ENCODE peak calls at places on chromosomes 12 and 14, in ten cellular contexts. S, K, E, F, P, W, L, C, D and M are unnamed samples.

GRCh38 chr12:42296503-42297109 is 29.3 kb downstream of the ZCRB1 start:
- DNase-seq in S (no peak), K (no peak), E (no peak), F (no peak), P (no peak), W (no peak), L (peak; percentile 60), C (no peak), D (no peak), M (no peak)

GRCh38 chr14:81235096-81235495 is 14.3 kb upstream of the GTF2A1 start:
- DNase-seq in S (no peak), K (no peak), E (no peak), F (no peak), P (no peak), W (no peak), L (no peak), C (no peak), D (no peak), M (no peak)

GRCh38 chr14:42523656-42524055 is 917.0 kb downstream of the LRFN5 start:
- DNase-seq in S (no peak), K (no peak), E (no peak), F (no peak), P (no peak), W (no peak), L (no peak), C (no peak), D (no peak), M (no peak)

GRCh38 chr12:54216580-54217308 is 28.0 kb upstream of the SMUG1 start:
- DNase-seq in S (peak; percentile 85), K (peak; percentile 68), E (peak; percentile 75), F (peak; percentile 59), P (peak; percentile 86), W (peak; percentile 94), L (peak; percentile 93), C (peak; percentile 58), D (peak; percentile 52), M (peak; percentile 61)

GRCh38 chr12:113151655-113152054 is 2.1 kb downstream of the CFAP73 start:
- DNase-seq in S (peak; percentile 4), K (no peak), E (no peak), F (no peak), P (no peak), W (no peak), L (no peak), C (no peak), D (no peak), M (no peak)

GRCh38 chr14:42665083-42665482 is 1058.4 kb downstream of the LRFN5 start:
- DNase-seq in S (no peak), K (no peak), E (no peak), F (no peak), P (no peak), W (no peak), L (no peak), C (no peak), D (no peak), M (no peak)

GRCh38 chr12:98783420-98783819 is 138.3 kb downstream of the APAF1 start:
- DNase-seq in S (no peak), K (no peak), E (no peak), F (no peak), P (no peak), W (no peak), L (no peak), C (no peak), D (no peak), M (no peak)

GRCh38 chr12:94148841-94149780 is 734 bp downstream of the PLXNC1 start:
- DNase-seq in S (peak; percentile 79), K (no peak), E (peak; percentile 23), F (peak; percentile 68), P (no peak), W (peak; percentile 79), L (peak; percentile 46), C (peak; percentile 61), D (no peak), M (no peak)

GRCh38 chr12:87336814-87337336 is 692.3 kb downstream of the C12orf50 start:
- DNase-seq in S (no peak), K (no peak), E (no peak), F (no peak), P (no peak), W (no peak), L (no peak), C (no peak), D (no peak), M (no peak)

GRCh38 chr14:50658203-50658602 is 9.9 kb downstream of the SAV1 start:
- DNase-seq in S (no peak), K (no peak), E (peak; percentile 72), F (no peak), P (no peak), W (no peak), L (no peak), C (no peak), D (no peak), M (no peak)

GRCh38 chr12:57610553-57611115 is 601 bp upstream of the ARHGEF25 start:
- DNase-seq in S (peak; percentile 87), K (peak; percentile 78), E (no peak), F (no peak), P (no peak), W (no peak), L (no peak), C (no peak), D (peak; percentile 44), M (no peak)

GRCh38 chr12:68612245-68612644 is 1.5 kb downstream of the RAP1B start:
- DNase-seq in S (no peak), K (no peak), E (peak; percentile 59), F (no peak), P (no peak), W (no peak), L (no peak), C (no peak), D (no peak), M (no peak)

GRCh38 chr14:31703056-31703455 is 141.9 kb downstream of the NUBPL start:
- DNase-seq in S (no peak), K (no peak), E (peak; percentile 1), F (no peak), P (no peak), W (no peak), L (no peak), C (no peak), D (no peak), M (no peak)

GRCh38 chr12:69792533-69792932 is 32.5 kb upstream of the MYRFL start:
- DNase-seq in S (no peak), K (no peak), E (no peak), F (no peak), P (no peak), W (no peak), L (no peak), C (no peak), D (no peak), M (no peak)

GRCh38 chr14:31508140-31508539 is 20.3 kb upstream of the GPR33 start:
- DNase-seq in S (no peak), K (no peak), E (no peak), F (no peak), P (no peak), W (no peak), L (no peak), C (no peak), D (no peak), M (no peak)

DNA sequence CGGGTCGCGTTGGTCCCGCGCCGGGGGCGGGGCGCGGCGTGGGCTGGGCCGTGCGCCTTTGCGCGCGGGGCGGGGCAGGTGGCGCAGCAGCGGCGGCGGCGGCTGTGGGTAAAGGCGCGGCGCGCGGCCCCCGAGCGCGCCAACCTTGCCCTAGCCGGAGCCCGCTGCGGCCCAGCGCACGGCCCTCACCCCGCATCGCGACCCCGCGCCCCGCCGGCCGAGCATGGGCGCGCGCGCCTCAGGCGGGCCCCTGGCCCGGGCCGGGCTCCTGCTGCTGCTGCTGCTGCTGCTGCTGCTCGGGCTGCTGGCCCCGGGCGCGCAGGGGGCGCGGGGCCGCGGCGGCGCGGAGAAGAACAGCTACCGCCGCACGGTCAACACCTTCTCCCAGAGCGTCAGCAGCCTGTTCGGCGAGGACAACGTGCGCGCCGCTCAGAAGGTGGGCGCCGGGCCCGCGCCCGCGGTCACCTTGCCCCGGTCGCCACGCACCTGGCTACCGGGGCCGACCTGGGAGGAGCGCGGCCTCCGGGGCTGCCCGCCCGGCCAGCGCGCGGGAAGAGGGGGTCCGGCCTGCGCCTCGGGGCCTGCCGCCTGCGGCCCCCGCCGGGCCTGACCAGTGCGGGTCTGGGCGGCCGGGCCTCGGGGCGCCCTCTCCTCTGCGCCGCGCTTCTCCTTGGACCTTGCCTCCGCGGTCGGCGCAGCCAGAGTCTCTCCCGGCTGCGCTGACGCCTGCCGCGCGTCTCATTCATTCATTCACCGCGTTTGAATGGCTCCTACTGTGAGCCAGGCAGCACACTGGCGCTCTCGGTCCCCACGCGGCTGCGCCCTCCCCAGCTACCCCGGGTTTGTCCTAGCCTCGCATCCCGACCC is at the start of gene BRI3BP:
- DNase-seq in S (peak; percentile 88), K (no peak), E (peak; percentile 37), F (no peak), P (no peak), W (peak; percentile 88), L (peak; percentile 67), C (peak; percentile 48), D (no peak), M (peak; percentile 68)
- TF ChIP-seq POLR2A in S (no peak), K (peak; percentile 20), E (no peak), F (no peak), P (peak; percentile 79), W (no peak), L (peak; percentile 80), C (peak; percentile 60), D (no peak), M (peak; percentile 65)

GRCh38 chr12:52036587-52037171 is 14.6 kb upstream of the NR4A1 start:
- DNase-seq in S (peak; percentile 92), K (peak; percentile 91), E (peak; percentile 75), F (peak; percentile 65), P (no peak), W (peak; percentile 94), L (peak; percentile 83), C (peak; percentile 54), D (peak; percentile 82), M (peak; percentile 68)
- TF ChIP-seq POLR2A in S (peak; percentile 11), K (peak; percentile 68), E (peak; percentile 72), F (no peak), P (no peak), W (peak; percentile 66), L (no peak), C (no peak), D (no peak), M (no peak)

DNA sequence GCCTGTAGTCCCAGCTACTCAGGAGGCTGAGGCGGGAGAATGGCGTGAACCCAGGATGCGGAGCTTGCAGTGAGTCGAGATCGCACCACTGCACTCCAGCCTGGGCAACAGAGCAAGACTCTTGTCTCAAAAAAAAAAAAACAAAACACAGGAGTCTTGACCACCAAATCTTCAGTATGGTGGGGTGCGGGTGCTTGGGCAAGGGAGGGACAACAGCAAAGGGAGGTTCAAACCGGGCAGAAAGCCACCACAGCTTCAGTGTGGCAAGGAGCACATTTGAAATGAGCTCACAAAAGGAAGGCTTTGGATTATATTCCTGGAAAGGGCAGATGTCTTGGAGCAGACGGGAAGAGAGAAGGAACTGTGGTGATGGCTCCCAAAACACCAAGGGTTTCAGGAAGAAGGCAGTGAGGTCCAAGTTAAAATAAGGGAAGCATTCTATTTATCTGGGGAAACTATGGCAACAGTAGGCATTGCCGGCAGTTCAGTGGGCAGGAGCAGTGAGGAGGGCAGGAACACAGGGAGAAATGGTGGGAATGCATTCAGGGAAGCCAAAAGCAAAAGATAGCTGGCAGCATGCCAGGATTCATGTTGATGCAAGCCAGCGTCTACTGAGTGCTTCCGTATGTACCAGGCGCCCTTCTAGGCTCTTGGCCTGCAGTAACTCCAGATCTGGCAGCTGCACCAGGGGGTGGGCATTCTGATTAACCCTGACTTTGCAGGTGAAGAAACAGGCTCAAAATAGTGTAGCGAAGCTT is 51.0 kb upstream of the SRSF5 start:
- DNase-seq in S (no peak), K (peak; percentile 67), E (peak; percentile 70), F (no peak), P (no peak), W (peak; percentile 68), L (no peak), C (no peak), D (peak; percentile 91), M (no peak)
- TF ChIP-seq POLR2A in S (no peak), K (no peak), E (no peak), F (peak; percentile 59), P (no peak), W (no peak), L (no peak), C (no peak), D (no peak), M (no peak)

GRCh38 chr12:25384038-25384953 is 133.6 kb upstream of the KRAS start:
- DNase-seq in S (no peak), K (no peak), E (peak; percentile 11), F (no peak), P (no peak), W (no peak), L (peak; percentile 25), C (no peak), D (no peak), M (no peak)
- TF ChIP-seq POLR2A in S (no peak), K (no peak), E (no peak), F (no peak), P (no peak), W (no peak), L (no peak), C (no peak), D (no peak), M (no peak)